ENCODE peak calls at places on chromosome 1, in four cellular contexts. One of them, this sample, is unnamed.

GRCh38 chr1:192869308-192869940 is 60.6 kb downstream of the RGS2 start:
- DNase-seq in fibroblast of lung: no peak
- DNase-seq in Peyer's patch: no peak
- DNase-seq in BE2C: no peak
- DNase-seq in this sample: no peak

GRCh38 chr1:117600325-117600916 is 5.4 kb upstream of the TENT5C start:
- DNase-seq in fibroblast of lung: no peak
- DNase-seq in Peyer's patch: peak; percentile 5
- DNase-seq in BE2C: no peak
- DNase-seq in this sample: no peak

GRCh38 chr1:68174173-68175113 is 57.9 kb downstream of the WLS start:
- DNase-seq in fibroblast of lung: peak; percentile 96
- DNase-seq in Peyer's patch: no peak
- DNase-seq in BE2C: no peak
- DNase-seq in this sample: no peak

GRCh38 chr1:219660666-219661463 is 48.0 kb upstream of the ZC3H11B start:
- DNase-seq in fibroblast of lung: peak; percentile 93
- DNase-seq in Peyer's patch: peak; percentile 68
- DNase-seq in BE2C: peak; percentile 94
- DNase-seq in this sample: no peak

GRCh38 chr1:115545791-115546733 is 95.7 kb upstream of the VANGL1 start:
- DNase-seq in fibroblast of lung: peak; percentile 78
- DNase-seq in Peyer's patch: peak; percentile 51
- DNase-seq in BE2C: peak; percentile 33
- DNase-seq in this sample: no peak

GRCh38 chr1:159900086-159900680 is at the start of gene CFAP45:
- DNase-seq in fibroblast of lung: peak; percentile 77
- DNase-seq in Peyer's patch: peak; percentile 93
- DNase-seq in BE2C: peak; percentile 94
- DNase-seq in this sample: no peak

GRCh38 chr1:16111771-16112557 is 38.5 kb upstream of the FAM131C start:
- DNase-seq in fibroblast of lung: peak; percentile 88
- DNase-seq in Peyer's patch: peak; percentile 43
- DNase-seq in BE2C: no peak
- DNase-seq in this sample: no peak

GRCh38 chr1:225651376-225651871 is 1.5 kb downstream of the ENAH start:
- DNase-seq in fibroblast of lung: peak; percentile 53
- DNase-seq in Peyer's patch: no peak
- DNase-seq in BE2C: no peak
- DNase-seq in this sample: no peak

GRCh38 chr1:30732277-30732996 is 9.1 kb upstream of the MATN1 start:
- DNase-seq in fibroblast of lung: no peak
- DNase-seq in Peyer's patch: no peak
- DNase-seq in BE2C: no peak
- DNase-seq in this sample: no peak

GRCh38 chr1:82932727-82933126 is 1066.2 kb downstream of the TTLL7 start:
- DNase-seq in fibroblast of lung: no peak
- DNase-seq in Peyer's patch: no peak
- DNase-seq in BE2C: no peak
- DNase-seq in this sample: no peak

DNA sequence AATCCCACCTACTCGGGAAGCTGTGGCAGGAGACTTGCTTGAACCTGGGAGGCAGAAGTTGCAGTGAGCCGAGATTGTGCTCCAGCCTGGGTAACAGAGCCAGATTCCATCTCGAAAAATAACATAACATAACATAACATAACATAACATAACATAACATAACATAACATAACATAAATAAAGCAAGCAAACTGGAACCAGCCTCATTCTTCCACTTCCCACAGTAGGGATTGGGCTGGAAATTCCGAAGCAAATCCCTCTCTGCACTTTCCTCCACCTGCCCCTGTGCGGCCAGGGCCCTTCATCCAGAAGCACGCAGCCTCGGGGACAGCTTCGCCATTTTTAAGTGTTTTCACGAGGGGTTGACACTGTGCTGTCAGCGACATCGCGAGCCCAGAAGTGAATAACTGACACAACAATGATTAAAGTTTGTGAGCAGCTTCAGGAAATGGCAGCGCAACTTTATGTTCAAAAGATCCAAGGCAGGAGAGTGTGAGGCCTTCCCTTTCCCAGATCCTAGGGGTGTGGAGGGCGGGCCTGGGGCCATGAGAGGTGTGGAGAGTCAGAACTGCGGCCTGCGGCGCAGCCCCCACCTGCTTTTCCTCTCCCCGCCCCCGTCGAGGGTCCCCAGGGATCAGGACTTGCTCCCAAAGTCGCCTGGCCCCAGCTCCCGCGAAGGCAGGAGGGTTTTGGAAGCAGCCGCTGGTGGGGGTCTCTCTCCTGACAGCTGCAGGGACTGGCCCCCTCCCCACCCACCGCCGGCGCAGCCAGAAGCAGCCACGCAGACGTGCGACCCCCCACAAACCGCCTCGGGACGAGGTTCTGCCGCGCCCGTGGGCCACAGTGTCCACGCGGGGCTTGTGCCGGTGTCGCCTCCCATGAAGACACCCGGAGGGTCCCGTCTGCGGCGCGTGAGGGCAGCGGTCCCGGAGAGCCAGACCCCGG is 656 bp upstream of the GABRD start:
- DNase-seq in fibroblast of lung: no peak
- DNase-seq in Peyer's patch: no peak
- DNase-seq in BE2C: no peak
- DNase-seq in this sample: no peak
- H3K27me3 ChIP-seq in fibroblast of lung: peaks cover 28% of the 10 kb centered on the region
- H3K27me3 ChIP-seq in Peyer's patch: peaks cover 29% of the 10 kb centered on the region
- H3K27me3 ChIP-seq in BE2C: peaks cover 98% of the 10 kb centered on the region
- H3K27me3 ChIP-seq in this sample: peaks cover 13% of the 10 kb centered on the region

DNA sequence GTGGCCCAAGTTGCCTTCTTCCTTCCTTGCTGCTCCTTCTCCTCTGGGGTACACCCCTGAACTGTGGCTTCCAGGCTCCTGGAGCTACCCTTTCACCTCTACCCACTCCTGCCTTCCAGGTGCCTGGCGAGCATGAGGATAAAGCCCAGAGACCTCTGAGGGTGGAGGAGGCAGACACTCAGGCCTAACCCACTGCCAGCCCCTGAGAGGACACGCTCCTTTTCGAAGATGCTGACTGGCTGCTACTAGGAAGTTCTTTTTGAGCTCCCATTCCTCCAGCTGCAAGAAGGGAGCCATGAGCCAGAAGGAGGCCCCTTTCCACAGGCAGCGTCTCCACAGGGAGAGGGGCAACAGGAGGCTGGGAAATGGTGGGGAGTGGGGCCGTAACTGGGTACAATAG is 15.6 kb downstream of the RHBG start:
- DNase-seq in fibroblast of lung: no peak
- DNase-seq in Peyer's patch: no peak
- DNase-seq in BE2C: no peak
- DNase-seq in this sample: no peak
- H3K27me3 ChIP-seq in fibroblast of lung: peaks cover 31% of the 10 kb centered on the region
- H3K27me3 ChIP-seq in Peyer's patch: peaks cover 5% of the 10 kb centered on the region
- H3K27me3 ChIP-seq in BE2C: no peaks in the 10 kb centered on the region
- H3K27me3 ChIP-seq in this sample: peaks cover 5% of the 10 kb centered on the region

DNA sequence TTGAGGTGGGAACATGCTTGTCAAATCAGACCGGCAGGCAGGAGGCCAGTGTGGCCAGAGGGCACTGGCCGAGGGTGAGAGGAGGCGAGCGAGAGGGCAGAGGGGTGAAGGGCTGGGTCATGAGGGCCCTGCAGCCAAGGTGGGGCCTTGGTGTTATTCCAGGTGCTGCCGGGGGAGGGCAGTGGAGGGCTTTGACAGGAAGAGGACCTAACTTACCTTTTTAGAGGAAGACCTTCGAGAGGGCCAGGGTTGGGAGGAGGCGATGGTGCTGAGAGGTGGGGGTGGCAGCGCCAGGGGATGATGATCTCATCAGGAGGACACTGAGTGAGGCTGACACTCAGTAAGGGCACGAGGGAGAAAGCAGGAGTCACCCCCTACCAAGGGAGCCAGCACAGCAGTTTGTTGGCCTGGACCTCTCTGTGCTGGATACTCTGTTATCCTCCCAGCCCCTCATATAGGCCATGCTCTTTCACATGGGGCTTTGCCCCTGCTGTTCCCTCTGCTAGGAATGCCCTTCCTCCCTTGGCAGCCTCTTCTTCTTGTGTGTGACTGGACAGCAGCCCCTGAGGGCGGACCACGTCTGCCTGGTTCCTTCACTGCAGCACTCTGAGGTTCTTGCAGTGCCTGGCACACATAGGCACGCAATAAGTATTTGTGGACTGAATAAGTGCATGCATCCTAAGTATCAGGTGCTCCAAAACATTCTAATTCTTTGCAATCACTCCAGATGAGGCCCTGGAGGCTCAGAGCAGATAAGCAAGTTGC is 7.5 kb upstream of the TTC22 start:
- DNase-seq in fibroblast of lung: no peak
- DNase-seq in Peyer's patch: peak; percentile 42
- DNase-seq in BE2C: no peak
- DNase-seq in this sample: no peak
- H3K27me3 ChIP-seq in fibroblast of lung: peaks cover 4% of the 10 kb centered on the region
- H3K27me3 ChIP-seq in Peyer's patch: no peaks in the 10 kb centered on the region
- H3K27me3 ChIP-seq in BE2C: no peaks in the 10 kb centered on the region
- H3K27me3 ChIP-seq in this sample: no peaks in the 10 kb centered on the region

DNA sequence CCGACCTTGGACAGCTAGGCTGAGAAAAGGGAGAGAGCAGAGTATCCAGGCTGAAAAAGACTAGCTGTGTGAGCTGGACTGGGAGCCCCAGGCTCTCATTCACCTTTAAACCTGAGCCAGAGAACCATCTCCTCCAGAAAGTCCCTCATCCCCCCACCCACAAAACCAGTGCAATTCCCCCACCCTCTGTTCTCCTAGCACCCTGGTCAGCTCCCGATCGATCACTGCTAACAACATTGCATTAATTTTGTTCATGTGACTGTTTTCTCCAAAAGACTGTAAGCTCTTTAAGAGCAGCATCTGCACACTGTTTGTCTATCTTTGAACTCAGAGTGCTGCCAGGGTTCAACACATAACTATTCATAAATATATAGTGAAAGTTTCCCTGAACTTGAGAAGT is 67.1 kb upstream of the NFASC start:
- DNase-seq in fibroblast of lung: no peak
- DNase-seq in Peyer's patch: no peak
- DNase-seq in BE2C: no peak
- DNase-seq in this sample: no peak
- H3K27me3 ChIP-seq in fibroblast of lung: peaks cover 6% of the 10 kb centered on the region
- H3K27me3 ChIP-seq in Peyer's patch: no peaks in the 10 kb centered on the region
- H3K27me3 ChIP-seq in BE2C: no peaks in the 10 kb centered on the region
- H3K27me3 ChIP-seq in this sample: no peaks in the 10 kb centered on the region

DNA sequence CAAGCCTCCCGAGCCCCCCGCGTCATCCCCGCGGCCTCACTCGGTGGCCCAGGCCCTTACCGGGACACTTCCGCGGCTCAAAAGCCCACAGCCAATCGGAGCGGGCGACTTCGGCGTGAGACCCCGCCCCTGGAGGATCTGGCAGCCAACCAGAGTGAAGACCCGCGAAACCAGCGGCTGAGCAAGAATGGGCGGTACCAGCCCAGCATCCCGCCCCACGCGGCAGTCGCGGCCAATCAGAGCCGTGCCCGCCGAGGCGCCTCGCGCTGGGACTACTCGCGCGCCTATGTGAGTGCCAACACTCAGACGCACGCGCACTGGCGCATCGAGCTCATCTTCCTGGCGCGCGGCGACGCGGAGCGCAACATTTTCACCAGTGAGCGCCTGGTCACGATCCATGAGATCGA is 22.5 kb downstream of the DISP3 start:
- DNase-seq in fibroblast of lung: no peak
- DNase-seq in Peyer's patch: no peak
- DNase-seq in BE2C: no peak
- DNase-seq in this sample: no peak
- H3K27me3 ChIP-seq in fibroblast of lung: no peaks in the 10 kb centered on the region
- H3K27me3 ChIP-seq in Peyer's patch: no peaks in the 10 kb centered on the region
- H3K27me3 ChIP-seq in BE2C: no peaks in the 10 kb centered on the region
- H3K27me3 ChIP-seq in this sample: no peaks in the 10 kb centered on the region

GRCh38 chr1:47593598-47594285 is 155.9 kb downstream of the FOXD2 start:
- DNase-seq in fibroblast of lung: no peak
- DNase-seq in Peyer's patch: peak; percentile 24
- DNase-seq in BE2C: no peak
- DNase-seq in this sample: no peak
- H3K27me3 ChIP-seq in fibroblast of lung: no peaks in the 10 kb centered on the region
- H3K27me3 ChIP-seq in Peyer's patch: peaks cover 9% of the 10 kb centered on the region
- H3K27me3 ChIP-seq in BE2C: peaks cover 32% of the 10 kb centered on the region
- H3K27me3 ChIP-seq in this sample: no peaks in the 10 kb centered on the region

DNA sequence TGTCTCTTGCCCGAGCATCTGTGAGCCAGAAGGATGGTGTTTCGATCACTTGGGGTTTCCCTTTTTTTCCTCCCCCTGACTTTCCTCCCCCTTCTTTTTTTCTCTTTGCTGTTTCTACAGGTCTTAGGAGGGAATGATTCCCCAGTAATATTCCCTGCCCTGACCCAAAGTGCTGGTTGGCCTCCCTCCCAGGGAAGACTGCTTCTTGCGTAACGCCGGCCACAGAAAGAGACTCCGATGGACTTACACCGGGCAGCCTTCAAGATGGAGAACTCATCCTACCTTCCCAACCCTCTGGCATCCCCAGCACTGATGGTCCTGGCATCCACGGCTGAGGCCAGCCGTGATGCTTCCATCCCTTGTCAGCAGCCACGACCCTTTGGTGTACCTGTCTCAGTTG is 6.8 kb downstream of the RNF220 start:
- DNase-seq in fibroblast of lung: no peak
- DNase-seq in Peyer's patch: no peak
- DNase-seq in BE2C: no peak
- DNase-seq in this sample: no peak
- H3K27me3 ChIP-seq in fibroblast of lung: peaks cover 86% of the 10 kb centered on the region
- H3K27me3 ChIP-seq in Peyer's patch: peaks cover 24% of the 10 kb centered on the region
- H3K27me3 ChIP-seq in BE2C: peaks cover 97% of the 10 kb centered on the region
- H3K27me3 ChIP-seq in this sample: peaks cover 26% of the 10 kb centered on the region

GRCh38 chr1:37038079-37038702 is 3.9 kb upstream of the GRIK3 start:
- DNase-seq in fibroblast of lung: no peak
- DNase-seq in Peyer's patch: no peak
- DNase-seq in BE2C: peak; percentile 53
- DNase-seq in this sample: no peak
- H3K27me3 ChIP-seq in fibroblast of lung: peaks cover 20% of the 10 kb centered on the region
- H3K27me3 ChIP-seq in Peyer's patch: peaks cover 19% of the 10 kb centered on the region
- H3K27me3 ChIP-seq in BE2C: no peaks in the 10 kb centered on the region
- H3K27me3 ChIP-seq in this sample: no peaks in the 10 kb centered on the region

GRCh38 chr1:24555591-24556413 is at the start of gene NCMAP:
- DNase-seq in fibroblast of lung: no peak
- DNase-seq in Peyer's patch: peak; percentile 86
- DNase-seq in BE2C: no peak
- DNase-seq in this sample: peak; percentile 53
- H3K27me3 ChIP-seq in fibroblast of lung: peaks cover 23% of the 10 kb centered on the region
- H3K27me3 ChIP-seq in Peyer's patch: no peaks in the 10 kb centered on the region
- H3K27me3 ChIP-seq in BE2C: peaks cover 14% of the 10 kb centered on the region
- H3K27me3 ChIP-seq in this sample: peaks cover 3% of the 10 kb centered on the region

DNA sequence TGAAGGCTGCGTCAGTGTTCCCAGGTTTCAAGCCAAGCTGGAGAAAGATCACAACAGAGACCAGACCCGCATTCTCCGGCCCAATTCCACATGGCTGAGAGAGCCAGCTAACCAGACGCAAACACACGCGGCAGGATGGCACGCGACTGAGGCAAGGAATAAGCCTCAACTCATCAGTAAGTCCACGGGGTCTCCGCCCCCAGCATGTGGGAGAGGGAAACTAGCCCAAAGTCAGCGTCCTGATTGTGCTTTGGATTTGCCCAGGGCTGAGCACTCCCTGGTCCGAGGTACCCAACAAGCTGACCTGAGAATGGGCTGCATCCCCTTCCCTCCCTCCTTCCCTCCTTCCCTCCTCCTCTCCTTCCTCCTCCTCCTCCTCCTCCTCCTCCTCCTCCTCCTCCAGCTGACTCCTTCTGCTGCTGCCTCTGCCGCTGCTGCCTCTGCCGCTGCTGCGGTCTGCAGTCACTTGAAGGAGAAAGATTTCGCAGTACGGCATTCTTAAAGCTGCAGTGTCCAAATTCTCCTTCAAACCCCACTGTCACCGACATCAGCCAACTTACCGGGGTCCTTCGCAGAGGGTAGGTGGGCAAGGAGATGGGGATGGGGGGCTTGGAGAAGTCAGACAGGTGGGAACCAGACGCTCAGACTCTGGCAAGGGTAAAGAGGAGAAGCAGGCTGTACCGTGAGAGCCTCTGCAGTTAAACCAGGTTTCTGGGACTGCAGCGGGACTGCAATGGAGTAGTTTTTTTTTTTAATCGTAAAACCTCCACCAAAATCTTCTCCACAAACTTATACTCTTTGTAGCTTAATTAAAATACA is 32.9 kb upstream of the H6PD start:
- DNase-seq in fibroblast of lung: peak; percentile 63
- DNase-seq in Peyer's patch: no peak
- DNase-seq in BE2C: no peak
- DNase-seq in this sample: no peak
- H3K27me3 ChIP-seq in fibroblast of lung: peaks cover 9% of the 10 kb centered on the region
- H3K27me3 ChIP-seq in Peyer's patch: peaks cover 6% of the 10 kb centered on the region
- H3K27me3 ChIP-seq in BE2C: peaks cover 49% of the 10 kb centered on the region
- H3K27me3 ChIP-seq in this sample: peaks cover 36% of the 10 kb centered on the region